ENCODE peak calls at places on chromosomes 1 and 21, in nine cellular contexts. Q, R, D, B, K, H, N, P and O are unnamed samples.

GRCh38 chr1:159881930-159882839 is 17.8 kb downstream of the CFAP45 start:
- DNase-seq in Q (peak), R (peak), D (peak), B (peak), K (no peak), H (peak), N (peak), P (peak), O (peak)

GRCh38 chr1:6498576-6499111 is 7.2 kb upstream of the PLEKHG5 start:
- DNase-seq in Q (peak), R (no peak), D (no peak), B (no peak), K (no peak), H (no peak), N (no peak), P (no peak), O (peak)

GRCh38 chr1:110912784-110913183 is 39.8 kb downstream of the CD53 start:
- DNase-seq in Q (no peak), R (no peak), D (no peak), B (no peak), K (no peak), H (no peak), N (no peak), P (no peak), O (no peak)

GRCh38 chr1:14629363-14629762 is 30.9 kb downstream of the KAZN start:
- DNase-seq in Q (no peak), R (no peak), D (no peak), B (no peak), K (no peak), H (no peak), N (no peak), P (no peak), O (no peak)

GRCh38 chr1:29713857-29714256 is 477.5 kb downstream of the PTPRU start:
- DNase-seq in Q (no peak), R (no peak), D (no peak), B (no peak), K (no peak), H (peak), N (no peak), P (no peak), O (peak)

GRCh38 chr21:36203603-36203889 is 46.9 kb downstream of the DOP1B start:
- DNase-seq in Q (no peak), R (peak), D (peak), B (peak), K (no peak), H (peak), N (no peak), P (peak), O (peak)

GRCh38 chr1:244665771-244666217 is 12.9 kb downstream of the DESI2 start:
- DNase-seq in Q (no peak), R (no peak), D (no peak), B (no peak), K (no peak), H (no peak), N (no peak), P (peak), O (no peak)

GRCh38 chr1:201213106-201213770 is 22.6 kb downstream of the IGFN1 start:
- DNase-seq in Q (peak), R (no peak), D (no peak), B (no peak), K (peak), H (no peak), N (no peak), P (no peak), O (no peak)

GRCh38 chr1:31488528-31488927 is 75.5 kb downstream of the SERINC2 start:
- DNase-seq in Q (no peak), R (no peak), D (no peak), B (no peak), K (no peak), H (no peak), N (no peak), P (peak), O (no peak)

GRCh38 chr1:29607236-29607635 is 370.9 kb downstream of the PTPRU start:
- DNase-seq in Q (no peak), R (no peak), D (no peak), B (no peak), K (no peak), H (no peak), N (no peak), P (no peak), O (no peak)

GRCh38 chr1:87392241-87393192 is 63.8 kb downstream of the LMO4 start:
- DNase-seq in Q (no peak), R (no peak), D (no peak), B (no peak), K (no peak), H (peak), N (no peak), P (no peak), O (peak)

GRCh38 chr21:32653326-32653901 is 41.2 kb upstream of the CFAP298 start:
- DNase-seq in Q (no peak), R (peak), D (peak), B (no peak), K (no peak), H (peak), N (no peak), P (peak), O (peak)

GRCh38 chr1:3560981-3561380 is 50.3 kb downstream of the MEGF6 start:
- DNase-seq in Q (no peak), R (no peak), D (no peak), B (no peak), K (no peak), H (no peak), N (no peak), P (no peak), O (no peak)

GRCh38 chr1:174642393-174642792 is 194.6 kb downstream of the GPR52 start:
- DNase-seq in Q (no peak), R (no peak), D (no peak), B (no peak), K (no peak), H (no peak), N (no peak), P (no peak), O (no peak)

GRCh38 chr1:244200596-244200995 is 149.5 kb downstream of the ZBTB18 start:
- DNase-seq in Q (peak), R (no peak), D (no peak), B (no peak), K (no peak), H (no peak), N (no peak), P (no peak), O (no peak)

GRCh38 chr1:3153197-3153596 is 84.2 kb downstream of the PRDM16 start:
- DNase-seq in Q (peak), R (no peak), D (no peak), B (no peak), K (no peak), H (no peak), N (no peak), P (no peak), O (no peak)

GRCh38 chr1:88371396-88371795 is 312.7 kb upstream of the PKN2 start:
- DNase-seq in Q (no peak), R (no peak), D (no peak), B (no peak), K (no peak), H (no peak), N (no peak), P (no peak), O (no peak)

GRCh38 chr1:81237531-81238528 is 562.9 kb upstream of the ADGRL2 start:
- DNase-seq in Q (no peak), R (no peak), D (peak), B (no peak), K (no peak), H (no peak), N (no peak), P (no peak), O (no peak)

GRCh38 chr1:95126846-95127245 is 9.7 kb downstream of the TLCD4 start:
- DNase-seq in Q (no peak), R (no peak), D (no peak), B (no peak), K (no peak), H (no peak), N (no peak), P (no peak), O (no peak)

GRCh38 chr1:151839457-151840409 is at the start of gene C2CD4D:
- DNase-seq in Q (peak), R (no peak), D (peak), B (no peak), K (peak), H (no peak), N (peak), P (no peak), O (no peak)

GRCh38 chr1:155006601-155007101 is 4.0 kb downstream of the ZBTB7B start:
- DNase-seq in Q (no peak), R (no peak), D (peak), B (no peak), K (peak), H (peak), N (no peak), P (no peak), O (no peak)

GRCh38 chr21:31985398-31985797 is 112.6 kb downstream of the HUNK start:
- DNase-seq in Q (no peak), R (no peak), D (no peak), B (no peak), K (no peak), H (no peak), N (no peak), P (no peak), O (no peak)

GRCh38 chr1:18883636-18884418 is 18.5 kb downstream of the ALDH4A1 start:
- DNase-seq in Q (no peak), R (peak), D (peak), B (peak), K (peak), H (peak), N (peak), P (peak), O (peak)

GRCh38 chr1:241605146-241605805 is 34.9 kb downstream of the CHML start:
- DNase-seq in Q (no peak), R (peak), D (no peak), B (no peak), K (no peak), H (peak), N (no peak), P (peak), O (no peak)

GRCh38 chr21:46295996-46296752 is 10.0 kb downstream of the YBEY start:
- DNase-seq in Q (peak), R (no peak), D (no peak), B (peak), K (peak), H (peak), N (no peak), P (peak), O (peak)

GRCh38 chr1:176567190-176567794 is 104.3 kb downstream of the PAPPA2 start:
- DNase-seq in Q (no peak), R (no peak), D (no peak), B (no peak), K (no peak), H (peak), N (peak), P (no peak), O (peak)

GRCh38 chr1:239947789-239948188 is 143.9 kb upstream of the FMN2 start:
- DNase-seq in Q (no peak), R (no peak), D (no peak), B (no peak), K (no peak), H (no peak), N (no peak), P (no peak), O (peak)

GRCh38 chr1:20448626-20449215 is 37.3 kb downstream of the CAMK2N1 start:
- DNase-seq in Q (no peak), R (no peak), D (no peak), B (no peak), K (peak), H (no peak), N (no peak), P (no peak), O (no peak)

GRCh38 chr1:207993477-207994445 is 82.8 kb upstream of the CD34 start:
- DNase-seq in Q (no peak), R (no peak), D (peak), B (no peak), K (no peak), H (peak), N (no peak), P (peak), O (no peak)

GRCh38 chr1:89802036-89802435 is 18.8 kb upstream of the LRRC8D start:
- DNase-seq in Q (no peak), R (no peak), D (no peak), B (no peak), K (no peak), H (no peak), N (no peak), P (no peak), O (no peak)

GRCh38 chr1:3628445-3628844 is 3.6 kb downstream of the TPRG1L start:
- DNase-seq in Q (peak), R (no peak), D (no peak), B (no peak), K (no peak), H (no peak), N (no peak), P (no peak), O (no peak)

GRCh38 chr1:218498061-218498938 is 153.2 kb downstream of the TGFB2 start:
- DNase-seq in Q (no peak), R (no peak), D (no peak), B (no peak), K (no peak), H (peak), N (no peak), P (no peak), O (peak)

GRCh38 chr1:232678185-232678886 is 48.4 kb upstream of the SIPA1L2 start:
- DNase-seq in Q (no peak), R (no peak), D (no peak), B (peak), K (no peak), H (no peak), N (peak), P (no peak), O (no peak)

GRCh38 chr21:29232601-29233541 is 65.9 kb upstream of the BACH1 start:
- DNase-seq in Q (no peak), R (no peak), D (peak), B (no peak), K (no peak), H (peak), N (no peak), P (peak), O (peak)

GRCh38 chr1:185694081-185694480 is 40.1 kb upstream of the HMCN1 start:
- DNase-seq in Q (no peak), R (no peak), D (peak), B (no peak), K (no peak), H (no peak), N (no peak), P (no peak), O (no peak)

GRCh38 chr1:115373305-115373704 is 35.3 kb upstream of the NGF start:
- DNase-seq in Q (no peak), R (no peak), D (no peak), B (no peak), K (no peak), H (peak), N (no peak), P (no peak), O (peak)

DNA sequence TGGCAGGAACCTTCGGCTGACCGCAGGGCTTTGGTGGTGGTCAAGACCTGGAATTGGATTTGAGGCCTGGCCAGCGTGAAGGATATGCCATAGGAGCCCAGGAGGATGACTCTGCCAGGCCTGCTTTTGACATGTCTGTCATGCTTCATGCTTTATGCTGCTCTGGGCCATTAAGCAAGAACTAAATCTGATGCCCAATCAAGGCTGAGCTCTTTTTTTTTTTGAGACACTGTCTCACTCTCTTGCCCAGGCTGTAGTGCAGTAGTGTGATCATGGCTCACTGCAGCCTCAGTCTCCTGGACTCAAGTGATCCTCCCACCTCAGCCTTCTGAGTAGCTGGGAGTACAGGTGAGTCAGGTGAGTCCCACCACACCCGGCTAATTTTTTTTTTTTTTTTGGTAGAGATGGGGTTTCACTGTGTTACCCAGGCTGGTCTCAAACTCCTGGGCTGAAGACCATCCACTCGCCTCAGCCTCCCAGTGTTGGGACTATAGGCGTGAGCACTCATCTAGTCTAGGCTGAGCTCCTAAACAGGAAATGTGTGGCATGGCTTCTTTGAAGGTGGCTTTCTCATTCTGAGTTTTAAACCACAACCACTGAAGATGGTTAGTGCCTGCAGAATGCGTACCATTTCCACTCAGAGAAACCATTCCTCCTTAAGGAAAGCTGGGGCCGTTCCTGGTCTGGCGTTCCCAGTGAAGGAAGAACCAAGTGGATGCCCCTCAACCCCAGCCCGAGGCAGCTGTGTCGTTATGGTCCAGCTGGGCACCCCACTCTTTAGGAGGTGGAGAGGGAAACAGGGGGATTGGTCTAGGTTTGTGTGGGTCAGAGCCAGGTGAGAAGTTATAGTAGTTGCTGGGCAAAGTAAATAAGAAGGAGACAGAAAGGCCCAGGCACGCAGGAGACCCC is 34.2 kb upstream of the ATP5PO start:
- DNase-seq in Q (no peak), R (no peak), D (peak), B (no peak), K (no peak), H (no peak), N (no peak), P (no peak), O (no peak)
- H3K4me3 ChIP-seq in Q (no peak), R (no peak), D (peak), B (no peak), K (no peak), H (no peak), N (no peak), P (no peak), O (no peak)

DNA sequence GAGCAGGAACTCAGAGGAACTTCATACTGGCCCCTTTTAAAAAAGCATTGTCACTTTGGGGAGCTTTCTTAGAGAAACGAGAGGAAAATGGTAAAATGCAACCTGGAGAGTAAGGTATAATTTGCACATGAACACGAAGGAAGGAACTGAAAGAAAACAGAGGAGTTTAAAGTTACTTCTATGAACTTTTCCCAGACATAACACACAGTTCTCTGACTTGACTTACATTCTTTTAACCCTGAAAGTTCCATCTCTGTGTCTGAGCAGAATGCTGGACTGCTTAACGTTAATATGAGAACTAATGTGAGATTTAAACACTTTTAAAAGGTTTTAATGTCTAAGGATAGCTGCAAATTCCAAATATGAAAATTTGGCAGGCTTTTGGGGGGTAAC is 102.3 kb downstream of the NFIA start:
- DNase-seq in Q (no peak), R (no peak), D (no peak), B (no peak), K (no peak), H (no peak), N (no peak), P (no peak), O (no peak)
- TF ChIP-seq CTCF in Q (no peak), R (no peak), D (no peak), B (no peak), K (no peak), H (no peak), N (no peak), P (no peak), O (no peak)

GRCh38 chr1:27556781-27557595 is 47.0 kb downstream of the AHDC1 start:
- DNase-seq in Q (peak), R (peak), D (peak), B (peak), K (peak), H (peak), N (peak), P (peak), O (peak)
- H3K4me3 ChIP-seq in Q (peak), R (peak), D (no peak), B (no peak), K (peak), H (peak), N (peak), P (no peak), O (peak)

DNA sequence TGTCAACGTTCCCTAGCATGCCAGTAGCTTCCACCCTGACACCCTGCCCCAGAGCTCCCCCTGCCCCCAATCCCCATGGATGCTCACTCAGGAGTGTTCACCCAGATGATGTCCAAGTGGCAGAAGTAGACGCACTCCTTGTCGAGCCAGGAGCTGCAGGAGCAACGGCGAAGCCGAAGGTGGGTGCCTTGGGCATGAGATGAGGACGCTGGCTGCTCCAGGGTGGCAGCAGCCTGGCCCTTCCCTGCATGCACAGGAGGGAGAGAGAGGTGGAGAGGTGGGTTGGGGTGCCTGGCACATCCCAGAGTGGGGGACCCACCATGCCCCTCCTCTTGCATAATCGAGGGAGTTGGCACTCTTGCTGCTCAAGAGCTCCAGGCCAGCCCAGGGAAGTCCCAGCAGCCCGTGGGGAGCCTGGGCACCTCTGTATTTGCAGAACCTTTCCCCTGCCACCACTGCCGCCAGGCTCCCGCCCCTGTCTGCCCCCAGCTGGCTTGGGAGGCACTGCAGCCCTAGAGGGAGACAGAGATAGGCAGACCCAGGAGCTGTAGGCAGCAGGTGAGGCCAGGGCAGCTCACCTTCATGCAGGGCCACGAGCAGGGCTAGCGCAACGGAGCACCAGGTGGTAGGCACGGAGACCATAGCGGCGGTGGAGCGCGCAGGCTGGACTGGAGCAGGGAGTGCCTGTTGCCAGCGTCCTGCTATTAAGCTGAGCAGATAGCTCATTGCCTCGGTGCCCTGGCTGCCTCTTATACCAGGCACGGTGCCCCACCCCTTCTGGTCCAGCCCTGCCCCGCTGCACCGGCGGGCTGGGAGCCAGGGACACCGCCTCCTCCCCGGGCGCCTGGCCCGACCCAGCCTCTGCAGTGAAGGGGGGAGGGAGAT is at the start of gene EDN2:
- DNase-seq in Q (peak), R (peak), D (no peak), B (no peak), K (no peak), H (no peak), N (peak), P (no peak), O (no peak)
- TF ChIP-seq CTCF in Q (no peak), R (no peak), D (peak), B (no peak), K (no peak), H (peak), N (peak), P (no peak), O (no peak)

DNA sequence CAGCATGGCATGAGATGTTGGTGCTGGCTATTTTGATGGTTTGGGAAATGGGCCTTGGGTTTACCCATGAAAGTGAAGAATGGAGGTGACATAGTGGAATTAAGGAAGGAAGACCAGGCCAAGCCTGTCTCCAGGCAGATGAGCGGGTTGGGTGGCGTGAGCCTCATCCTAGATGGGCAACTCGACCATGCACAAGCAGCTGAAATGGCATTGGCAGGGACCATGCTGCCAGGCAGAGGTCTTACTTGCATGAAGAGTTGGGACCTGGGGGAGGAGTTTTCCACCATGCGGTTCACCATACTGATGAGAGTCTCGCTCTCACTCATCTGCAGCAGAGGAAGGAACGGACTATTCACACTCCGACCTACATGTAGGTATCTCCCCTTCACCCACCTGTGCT is 37.5 kb upstream of the GOLT1A start:
- DNase-seq in Q (no peak), R (no peak), D (no peak), B (no peak), K (no peak), H (no peak), N (no peak), P (no peak), O (no peak)
- H3K4me3 ChIP-seq in Q (no peak), R (no peak), D (no peak), B (no peak), K (no peak), H (no peak), N (no peak), P (no peak), O (no peak)